ENCODE peak calls at places on chromosomes 13 and 19, in four cellular contexts. F is K562, O is GM12878, I is HepG2. B is an unnamed sample.
A peak's percentile ranks its signal among the peaks of the same experiment; 100 is the strongest.

GRCh38 chr19:39845621-39846175 is 481 bp downstream of the FBL start:
- DNase-seq in I (no peak), F (peak; percentile 60), O (no peak), B (peak; percentile 46)

GRCh38 chr19:35355851-35356460 is 2.3 kb upstream of the FFAR3 start:
- DNase-seq in O (no peak), I (no peak), F (no peak), B (no peak)

GRCh38 chr19:18635831-18636182 is 1.0 kb upstream of the KLHL26 start:
- DNase-seq in F (no peak), I (no peak), O (no peak), B (no peak)

GRCh38 chr13:62512194-62513141 is 1096.8 kb upstream of the PCDH20 start:
- DNase-seq in F (no peak), I (peak; percentile 29), O (peak; percentile 24), B (peak; percentile 85)

GRCh38 chr13:29516012-29516411 is 79.5 kb downstream of the SLC7A1 start:
- DNase-seq in F (no peak), I (no peak), O (no peak), B (no peak)

GRCh38 chr19:1019980-1020867 is 699 bp downstream of the TMEM259 start:
- DNase-seq in F (peak; percentile 71), I (no peak), O (no peak), B (no peak)

GRCh38 chr13:50589139-50589538 is 254.4 kb downstream of the DLEU7 start:
- DNase-seq in O (no peak), I (no peak), F (no peak), B (no peak)

GRCh38 chr13:77874406-77874805 is 44.2 kb downstream of the EDNRB start:
- DNase-seq in F (no peak), O (no peak), I (no peak), B (no peak)

GRCh38 chr13:100673376-100673830 is 1.2 kb downstream of the TMTC4 start:
- DNase-seq in O (no peak), F (no peak), I (no peak), B (peak; percentile 3)

GRCh38 chr13:50130686-50131051 is 115.4 kb downstream of the KCNRG start:
- DNase-seq in F (no peak), O (no peak), I (no peak), B (no peak)

GRCh38 chr13:79336971-79337370 is 69.1 kb downstream of the RBM26 start:
- DNase-seq in O (no peak), I (no peak), F (no peak), B (no peak)

GRCh38 chr19:4369109-4369887 is 25.9 kb downstream of the MPND start:
- DNase-seq in I (no peak), F (peak; percentile 41), O (peak; percentile 90), B (no peak)

GRCh38 chr13:41648314-41648935 is 191.1 kb downstream of the RGCC start:
- DNase-seq in I (peak; percentile 98), F (no peak), O (no peak), B (no peak)

GRCh38 chr13:49653478-49653877 is 25.2 kb downstream of the ARL11 start:
- DNase-seq in F (no peak), I (no peak), O (no peak), B (no peak)

DNA sequence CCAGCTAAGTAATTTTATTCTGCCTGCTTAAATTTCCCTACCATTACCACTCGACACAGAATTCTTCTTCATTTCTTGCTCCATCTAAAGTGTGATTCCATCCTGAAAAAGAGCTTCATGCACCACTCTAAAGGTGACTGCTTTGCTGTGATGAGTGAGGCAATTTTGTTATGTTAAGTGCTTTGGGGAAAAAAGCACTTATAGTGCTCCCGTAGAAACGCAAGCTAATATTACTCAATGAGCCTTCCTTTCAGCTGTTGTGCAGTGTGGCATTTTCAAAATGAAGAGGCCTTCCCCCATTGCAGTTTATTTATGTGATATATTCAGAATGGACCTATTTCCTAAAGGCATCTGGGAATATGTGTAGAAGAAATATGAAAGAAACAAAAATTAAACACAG is 211.9 kb downstream of the DCT start:
- DNase-seq in F (no peak), I (no peak), O (no peak), B (no peak)
- TF ChIP-seq SP1 in F (no peak), I (no peak), O (no peak), B (no peak)

GRCh38 chr13:48232420-48233096 is 448 bp upstream of the ITM2B start:
- DNase-seq in I (peak; percentile 57), O (no peak), F (peak; percentile 8), B (no peak)
- TF ChIP-seq BHLHE40 in I (no peak), O (no peak), F (no peak), B (no peak)

DNA sequence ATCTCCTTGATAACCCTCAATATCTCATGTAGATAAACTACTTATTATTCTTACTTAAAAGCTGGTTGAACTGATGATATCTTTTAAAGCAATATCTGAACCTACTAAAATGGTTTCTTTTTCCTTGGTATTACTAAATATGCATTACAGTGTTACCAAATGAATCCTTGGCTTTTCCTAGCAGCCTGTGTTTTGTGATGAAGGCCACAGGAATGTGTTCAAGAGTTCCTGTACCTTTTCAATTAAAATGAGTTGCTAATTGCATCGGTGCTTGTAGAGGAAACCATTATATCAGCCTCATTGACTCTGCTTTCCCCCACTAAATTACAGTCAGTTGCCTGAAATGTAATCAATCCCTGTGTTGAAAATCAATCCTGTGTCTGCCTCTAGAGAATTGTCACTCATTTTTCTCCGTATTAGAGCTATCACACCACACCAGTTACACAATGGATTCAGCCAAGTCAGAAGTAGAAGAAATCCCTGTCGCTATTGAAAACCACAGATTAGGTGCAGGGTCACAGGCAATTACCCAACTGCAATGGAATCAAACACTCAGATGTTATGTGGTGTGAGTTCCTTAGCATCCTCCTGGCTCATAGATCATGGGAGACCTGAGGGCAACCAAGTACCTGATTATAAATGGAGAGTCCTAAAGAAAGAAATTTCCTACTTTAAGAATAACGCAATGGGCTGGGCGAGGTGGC is 13.3 kb downstream of the FAM216B start:
- DNase-seq in I (no peak), O (no peak), F (no peak), B (no peak)
- TF ChIP-seq SP1 in I (no peak), O (no peak), F (no peak), B (no peak)

DNA sequence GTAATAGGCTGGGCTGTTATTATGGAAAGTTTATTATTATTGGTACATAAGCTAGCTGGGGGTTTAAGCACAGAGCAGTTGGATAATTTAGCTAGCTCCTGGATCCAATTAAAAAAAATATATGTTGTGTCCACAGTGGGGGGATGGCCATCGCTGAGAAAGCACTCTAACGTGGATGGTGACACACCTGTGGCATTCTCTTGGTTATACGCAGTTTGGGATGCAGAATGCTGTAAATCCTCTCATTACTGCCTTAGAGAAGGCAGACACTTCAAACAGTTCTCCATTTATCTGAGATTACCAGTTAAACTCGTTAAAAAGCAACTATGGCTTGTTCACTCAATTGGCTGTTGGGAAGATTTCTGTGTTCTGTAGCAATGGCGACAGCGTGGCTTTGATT is 2.4 kb upstream of the ZNF536 start:
- DNase-seq in O (no peak), F (no peak), I (no peak), B (no peak)
- TF ChIP-seq BHLHE40 in O (no peak), F (no peak), I (no peak), B (no peak)

GRCh38 chr19:48991823-48992570 is 1.1 kb downstream of the GYS1 start:
- DNase-seq in F (peak; percentile 44), O (no peak), I (no peak), B (peak; percentile 60)
- TF ChIP-seq SP1 in F (no peak), O (no peak), I (no peak), B (no peak)

B was measured in HEK293T.